ENCODE peak calls at places on chromosomes 11 and 22, in nine cellular contexts. P is T1000, T is endodermal cell, U is NCI-H460, B is bronchial epithelial cell, W is AG04450, O is Caki2, K is activated T-cell treated with anti-CD3 and anti-CD28 coated beads for 1 hour, C is ACHN. F is an unnamed sample.

GRCh38 chr22:50228366-50228765 is 16.5 kb downstream of the TUBGCP6 start:
- DNase-seq in P (no peak), T (peak; percentile 18), U (no peak), B (no peak), W (no peak), O (no peak), K (no peak), C (no peak), F (no peak)

GRCh38 chr11:13317293-13318080 is 39.9 kb downstream of the BMAL1 start:
- DNase-seq in P (no peak), T (no peak), U (no peak), B (no peak), W (no peak), O (no peak), K (no peak), C (no peak), F (no peak)

GRCh38 chr11:66561178-66561974 is 7.0 kb downstream of the CTSF start:
- DNase-seq in P (no peak), T (no peak), U (no peak), B (no peak), W (no peak), O (no peak), K (no peak), C (no peak), F (no peak)

GRCh38 chr22:19331474-19331873 is 40.0 kb upstream of the CLTCL1 start:
- DNase-seq in P (no peak), T (no peak), U (no peak), B (no peak), W (no peak), O (no peak), K (no peak), C (no peak), F (no peak)

GRCh38 chr11:35792846-35793192 is 130.2 kb downstream of the TRIM44 start:
- DNase-seq in P (no peak), T (no peak), U (no peak), B (no peak), W (no peak), O (no peak), K (no peak), C (no peak), F (no peak)

GRCh38 chr11:38718659-38719058 is 2120.6 kb upstream of the RAG2 start:
- DNase-seq in P (no peak), T (no peak), U (no peak), B (no peak), W (no peak), O (peak; percentile 1), K (no peak), C (no peak), F (no peak)

GRCh38 chr11:67648140-67648795 is 2.3 kb downstream of the ACY3 start:
- DNase-seq in P (no peak), T (peak; percentile 90), U (peak; percentile 18), B (no peak), W (no peak), O (no peak), K (peak; percentile 30), C (peak; percentile 32), F (peak; percentile 56)

GRCh38 chr11:101254037-101254436 is 124.4 kb upstream of the PGR start:
- DNase-seq in P (no peak), T (no peak), U (no peak), B (no peak), W (no peak), O (no peak), K (no peak), C (no peak), F (no peak)

GRCh38 chr22:45201678-45202332 is 38.1 kb downstream of the NUP50 start:
- DNase-seq in P (no peak), T (peak; percentile 57), U (no peak), B (peak; percentile 79), W (peak; percentile 99), O (peak; percentile 74), K (no peak), C (no peak), F (no peak)

GRCh38 chr11:5197538-5197937 is 2.9 kb downstream of the OR51V1 start:
- DNase-seq in P (no peak), T (no peak), U (no peak), B (no peak), W (peak; percentile 7), O (no peak), K (no peak), C (no peak), F (no peak)

GRCh38 chr11:119472186-119472855 is 49.3 kb upstream of the THY1 start:
- DNase-seq in P (no peak), T (no peak), U (no peak), B (no peak), W (no peak), O (no peak), K (no peak), C (no peak), F (no peak)

GRCh38 chr11:103528046-103528445 is 418.8 kb downstream of the DYNC2H1 start:
- DNase-seq in P (no peak), T (no peak), U (no peak), B (peak; percentile 86), W (no peak), O (no peak), K (no peak), C (no peak), F (no peak)

GRCh38 chr22:18063311-18063710 is 14.5 kb upstream of the PEX26 start:
- DNase-seq in P (peak; percentile 89), T (no peak), U (no peak), B (no peak), W (no peak), O (no peak), K (no peak), C (no peak), F (no peak)

GRCh38 chr11:126387856-126388255 is 32.4 kb downstream of the ST3GAL4 start:
- DNase-seq in P (no peak), T (no peak), U (no peak), B (no peak), W (no peak), O (no peak), K (no peak), C (no peak), F (no peak)

GRCh38 chr11:73414977-73415492 is 38.8 kb downstream of the RELT start:
- DNase-seq in P (no peak), T (no peak), U (no peak), B (no peak), W (no peak), O (no peak), K (no peak), C (no peak), F (no peak)

GRCh38 chr11:1529286-1529685 is 42.7 kb upstream of the MOB2 start:
- DNase-seq in P (no peak), T (no peak), U (no peak), B (no peak), W (no peak), O (no peak), K (no peak), C (no peak), F (no peak)

GRCh38 chr11:131146817-131147490 is 223.5 kb upstream of the NTM start:
- DNase-seq in P (no peak), T (no peak), U (no peak), B (no peak), W (no peak), O (no peak), K (no peak), C (no peak), F (no peak)